ENCODE peak calls at places on chromosome 18, in seven cellular contexts. E, H, G, L, T, C and B are unnamed samples.
A peak's percentile ranks its signal among the peaks of the same experiment; 100 is the strongest.

GRCh38 chr18:32879497-32879896 is 106.7 kb upstream of the KLHL14 start:
- DNase-seq in E (no peak), H (no peak), G (no peak), L (no peak), T (no peak), C (no peak), B (no peak)

GRCh38 chr18:36706313-36706881 is 122.4 kb downstream of the TPGS2 start:
- DNase-seq in E (no peak), H (no peak), G (no peak), L (no peak), T (no peak), C (peak; percentile 29), B (no peak)

GRCh38 chr18:76962851-76963250 is 140.5 kb downstream of the ZNF236 start:
- DNase-seq in E (no peak), H (no peak), G (no peak), L (no peak), T (no peak), C (no peak), B (no peak)

GRCh38 chr18:74623047-74623816 is 25.6 kb downstream of the ZNF407 start:
- DNase-seq in E (no peak), H (no peak), G (no peak), L (no peak), T (no peak), C (peak; percentile 24), B (no peak)

GRCh38 chr18:9736942-9737813 is 29.1 kb downstream of the RAB31 start:
- DNase-seq in E (no peak), H (no peak), G (no peak), L (no peak), T (no peak), C (peak; percentile 71), B (no peak)

GRCh38 chr18:6056171-6056932 is 161.0 kb upstream of the TMEM200C start:
- DNase-seq in E (no peak), H (no peak), G (no peak), L (no peak), T (no peak), C (peak; percentile 77), B (no peak)

GRCh38 chr18:30684825-30685481 is 357.6 kb downstream of the DSC3 start:
- DNase-seq in E (no peak), H (no peak), G (no peak), L (no peak), T (no peak), C (no peak), B (no peak)

GRCh38 chr18:57803119-57803969 is at the start of gene ATP8B1:
- DNase-seq in E (peak; percentile 59), H (peak; percentile 66), G (peak; percentile 83), L (peak; percentile 98), T (peak; percentile 55), C (peak; percentile 73), B (no peak)

GRCh38 chr18:4599312-4599711 is 144.2 kb upstream of the DLGAP1 start:
- DNase-seq in E (no peak), H (no peak), G (no peak), L (no peak), T (no peak), C (no peak), B (no peak)

GRCh38 chr18:33014060-33014796 is 241.4 kb upstream of the KLHL14 start:
- DNase-seq in E (no peak), H (no peak), G (no peak), L (no peak), T (no peak), C (no peak), B (no peak)

GRCh38 chr18:79047556-79048244 is 21.5 kb upstream of the ATP9B start:
- DNase-seq in E (no peak), H (no peak), G (no peak), L (no peak), T (no peak), C (no peak), B (no peak)

GRCh38 chr18:47397671-47398319 is 146.3 kb upstream of the SKOR2 start:
- DNase-seq in E (no peak), H (peak; percentile 9), G (no peak), L (no peak), T (no peak), C (no peak), B (no peak)

GRCh38 chr18:36697905-36698304 is 130.9 kb downstream of the TPGS2 start:
- DNase-seq in E (no peak), H (no peak), G (no peak), L (no peak), T (no peak), C (peak; percentile 94), B (no peak)

GRCh38 chr18:72965616-72966015 is 97.8 kb upstream of the NETO1 start:
- DNase-seq in E (no peak), H (no peak), G (no peak), L (no peak), T (no peak), C (no peak), B (no peak)

GRCh38 chr18:9631814-9632496 is 17.6 kb upstream of the PPP4R1 start:
- DNase-seq in E (no peak), H (peak; percentile 90), G (no peak), L (no peak), T (no peak), C (peak; percentile 96), B (no peak)

GRCh38 chr18:28132084-28132483 is 44.8 kb downstream of the CDH2 start:
- DNase-seq in E (no peak), H (no peak), G (no peak), L (no peak), T (no peak), C (no peak), B (no peak)

GRCh38 chr18:7196421-7196820 is 34.5 kb upstream of the LRRC30 start:
- DNase-seq in E (no peak), H (no peak), G (no peak), L (no peak), T (no peak), C (no peak), B (no peak)

GRCh38 chr18:59923539-59924196 is 23.9 kb downstream of the PMAIP1 start:
- DNase-seq in E (no peak), H (no peak), G (no peak), L (no peak), T (no peak), C (no peak), B (no peak)
- TF ChIP-seq POLR2A in E (no peak), H (no peak), G (no peak), L (no peak), T (no peak), C (no peak), B (no peak)

GRCh38 chr18:658947-659533 is 1.6 kb downstream of the TYMS start:
- DNase-seq in E (no peak), H (no peak), G (no peak), L (no peak), T (no peak), C (no peak), B (no peak)

GRCh38 chr18:655445-655844 is 2.0 kb upstream of the TYMS start:
- DNase-seq in E (no peak), H (no peak), G (no peak), L (no peak), T (no peak), C (no peak), B (no peak)

GRCh38 chr18:657311-657997 is at the start of gene TYMS:
- DNase-seq in E (peak; percentile 24), H (peak; percentile 85), G (peak; percentile 82), L (peak; percentile 49), T (peak; percentile 56), C (peak; percentile 51), B (no peak)

GRCh38 chr18:659597-659996 is 2.1 kb downstream of the TYMS start:
- DNase-seq in E (no peak), H (no peak), G (no peak), L (no peak), T (no peak), C (no peak), B (no peak)

DNA sequence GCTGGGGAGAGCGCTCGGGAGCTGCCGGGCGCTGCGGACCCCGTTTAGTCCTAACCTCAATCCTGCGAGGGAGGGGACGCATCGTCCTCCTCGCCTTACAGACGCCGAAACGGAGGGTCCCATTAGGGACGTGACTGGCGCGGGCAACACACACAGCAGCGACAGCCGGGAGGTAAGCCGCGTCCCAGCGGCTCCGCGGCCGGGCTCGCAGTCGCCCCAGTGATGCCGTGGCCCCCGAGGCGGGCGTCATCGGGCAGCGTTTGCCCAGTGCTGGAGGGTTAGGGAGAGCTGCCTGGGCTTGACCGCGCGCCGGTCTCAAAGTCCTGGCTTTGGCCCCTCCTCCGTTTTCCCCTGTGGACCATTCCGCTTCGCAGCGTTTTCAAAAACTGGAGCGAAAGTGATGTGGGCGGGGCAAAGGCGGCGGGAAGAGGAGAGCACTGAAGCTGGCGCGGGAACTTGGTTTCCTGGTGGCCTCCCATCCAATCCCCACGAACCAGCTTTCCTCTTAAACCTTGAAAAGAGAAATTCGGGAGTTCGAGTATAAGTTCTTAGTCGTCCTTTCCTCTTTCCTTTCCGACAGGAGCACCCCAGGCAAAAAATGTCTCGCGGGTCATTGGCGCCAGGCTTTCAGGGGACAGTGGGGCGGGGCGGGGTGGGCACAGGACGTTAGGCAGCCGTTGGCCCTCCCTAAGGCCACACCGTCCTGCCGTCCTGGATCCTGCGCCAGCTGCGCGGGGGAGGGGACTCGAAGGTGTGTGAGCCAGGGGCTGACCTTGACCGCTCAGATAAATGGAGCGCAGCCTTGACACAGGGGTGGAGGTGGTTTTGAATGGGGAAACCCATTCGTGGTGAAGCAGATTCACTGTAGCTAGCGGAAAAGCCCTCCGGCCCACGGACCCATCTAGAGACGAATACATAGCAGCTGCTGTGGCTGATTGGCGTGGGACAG is 819 bp downstream of the TYMS start:
- DNase-seq in E (peak; percentile 80), H (peak; percentile 90), G (peak; percentile 86), L (peak; percentile 84), T (peak; percentile 72), C (peak; percentile 84), B (no peak)
- TF ChIP-seq POLR2A in E (no peak), H (peak; percentile 47), G (no peak), L (no peak), T (peak; percentile 34), C (no peak), B (no peak)

GRCh38 chr18:158128-159036 is at the start of gene USP14:
- DNase-seq in E (peak; percentile 96), H (peak; percentile 96), G (peak; percentile 99), L (peak; percentile 97), T (peak; percentile 95), C (peak; percentile 96), B (peak; percentile 78)
- TF ChIP-seq POLR2A in E (peak; percentile 67), H (peak; percentile 44), G (no peak), L (no peak), T (no peak), C (peak; percentile 85), B (peak; percentile 73)

DNA sequence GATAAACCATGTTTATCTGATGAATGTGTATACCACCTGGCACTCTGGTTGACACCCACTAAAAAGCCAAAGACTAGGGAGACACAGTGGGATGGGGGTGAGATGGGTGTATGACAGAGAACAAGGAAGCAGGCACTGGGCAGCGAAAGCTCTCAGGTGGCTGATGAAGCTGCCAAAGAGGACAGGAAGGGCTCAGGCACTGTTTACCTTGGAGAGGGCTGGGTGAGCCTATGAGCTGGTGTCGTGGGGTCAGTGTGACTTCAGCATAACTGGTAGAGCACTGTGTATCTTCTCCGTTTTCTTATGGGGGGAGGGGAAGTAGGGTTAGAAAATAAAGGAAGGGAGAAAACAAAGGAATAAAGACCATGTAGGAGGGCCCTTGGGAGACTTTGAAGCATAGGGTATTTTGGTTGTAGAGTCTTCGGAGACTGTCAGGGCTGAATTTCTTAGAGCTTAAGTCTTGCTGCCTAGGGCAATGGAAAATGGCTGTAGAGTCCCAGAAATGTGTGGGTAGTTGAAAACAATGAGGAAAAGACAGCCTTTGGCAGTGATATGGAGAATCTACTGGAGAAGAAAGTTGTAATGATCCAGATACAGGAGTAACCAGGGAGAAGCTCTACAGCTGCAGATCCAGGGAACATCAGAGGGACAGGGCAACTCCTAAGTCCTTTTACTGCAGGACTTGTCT is 120.1 kb downstream of the AQP4 start:
- DNase-seq in E (no peak), H (peak; percentile 20), G (no peak), L (peak; percentile 31), T (no peak), C (no peak), B (no peak)
- TF ChIP-seq POLR2A in E (no peak), H (no peak), G (no peak), L (no peak), T (no peak), C (no peak), B (no peak)